ENCODE peak calls at places on chromosomes 7 and 10, in seven cellular contexts. One of them, this sample, is unnamed.
A peak's percentile ranks its signal among the peaks of the same experiment; 100 is the strongest.

GRCh38 chr7:126635545-126635944 is 617.2 kb downstream of the GRM8 start:
- DNase-seq in head of caudate nucleus: no peak
- DNase-seq in NCI-H69: peak; percentile 88
- DNase-seq in tibial nerve: no peak
- DNase-seq in Right ventricle myocardium inferior: no peak
- DNase-seq in CD4-positive, CD25-positive, alpha-beta regulatory T cell: no peak
- DNase-seq in SJSA1: no peak
- DNase-seq in this sample: no peak

GRCh38 chr10:72030762-72031543 is 57.4 kb downstream of the SPOCK2 start:
- DNase-seq in SJSA1: no peak
- DNase-seq in NCI-H69: no peak
- DNase-seq in head of caudate nucleus: no peak
- DNase-seq in tibial nerve: no peak
- DNase-seq in Right ventricle myocardium inferior: peak; percentile 86
- DNase-seq in CD4-positive, CD25-positive, alpha-beta regulatory T cell: no peak
- DNase-seq in this sample: no peak

GRCh38 chr7:120805636-120806388 is 52.1 kb downstream of the TSPAN12 start:
- DNase-seq in CD4-positive, CD25-positive, alpha-beta regulatory T cell: peak; percentile 27
- DNase-seq in head of caudate nucleus: peak; percentile 21
- DNase-seq in SJSA1: peak; percentile 33
- DNase-seq in NCI-H69: peak; percentile 87
- DNase-seq in Right ventricle myocardium inferior: no peak
- DNase-seq in tibial nerve: peak; percentile 69
- DNase-seq in this sample: peak; percentile 69

GRCh38 chr10:82464419-82464818 is 589.4 kb downstream of the NRG3 start:
- DNase-seq in NCI-H69: no peak
- DNase-seq in head of caudate nucleus: no peak
- DNase-seq in tibial nerve: no peak
- DNase-seq in CD4-positive, CD25-positive, alpha-beta regulatory T cell: no peak
- DNase-seq in Right ventricle myocardium inferior: no peak
- DNase-seq in SJSA1: no peak
- DNase-seq in this sample: no peak

GRCh38 chr7:32582036-32582435 is 86.7 kb downstream of the AVL9 start:
- DNase-seq in SJSA1: peak; percentile 6
- DNase-seq in NCI-H69: no peak
- DNase-seq in CD4-positive, CD25-positive, alpha-beta regulatory T cell: no peak
- DNase-seq in tibial nerve: no peak
- DNase-seq in Right ventricle myocardium inferior: no peak
- DNase-seq in head of caudate nucleus: no peak
- DNase-seq in this sample: no peak

GRCh38 chr10:67812007-67812406 is 26.0 kb downstream of the DNAJC12 start:
- DNase-seq in SJSA1: no peak
- DNase-seq in Right ventricle myocardium inferior: no peak
- DNase-seq in CD4-positive, CD25-positive, alpha-beta regulatory T cell: no peak
- DNase-seq in head of caudate nucleus: no peak
- DNase-seq in NCI-H69: peak; percentile 10
- DNase-seq in tibial nerve: no peak
- DNase-seq in this sample: no peak

GRCh38 chr7:2099036-2099957 is 133.4 kb downstream of the MAD1L1 start:
- DNase-seq in NCI-H69: no peak
- DNase-seq in head of caudate nucleus: no peak
- DNase-seq in CD4-positive, CD25-positive, alpha-beta regulatory T cell: no peak
- DNase-seq in tibial nerve: no peak
- DNase-seq in Right ventricle myocardium inferior: no peak
- DNase-seq in SJSA1: no peak
- DNase-seq in this sample: peak; percentile 73

GRCh38 chr7:142438235-142438922 is 180.5 kb upstream of the PRSS58 start:
- DNase-seq in Right ventricle myocardium inferior: no peak
- DNase-seq in SJSA1: peak; percentile 24
- DNase-seq in tibial nerve: no peak
- DNase-seq in CD4-positive, CD25-positive, alpha-beta regulatory T cell: no peak
- DNase-seq in head of caudate nucleus: peak; percentile 33
- DNase-seq in NCI-H69: peak; percentile 44
- DNase-seq in this sample: no peak